ENCODE peak calls at places on chromosomes 13 and 19, in seven cellular contexts. One of them, this sample, is unnamed.
A peak's percentile ranks its signal among the peaks of the same experiment; 100 is the strongest.

GRCh38 chr19:35225951-35226350 is 2.6 kb downstream of the FAM187B start:
- DNase-seq in adrenal gland: no peak
- DNase-seq in Peyer's patch: no peak
- DNase-seq in foreskin fibroblast: no peak
- DNase-seq in psoas muscle: no peak
- DNase-seq in fibroblast of lung: no peak
- DNase-seq in breast epithelium: no peak
- DNase-seq in this sample: no peak

GRCh38 chr19:33518541-33518940 is 3.0 kb downstream of the PEPD start:
- DNase-seq in Peyer's patch: no peak
- DNase-seq in breast epithelium: no peak
- DNase-seq in foreskin fibroblast: no peak
- DNase-seq in adrenal gland: no peak
- DNase-seq in fibroblast of lung: no peak
- DNase-seq in psoas muscle: no peak
- DNase-seq in this sample: no peak

GRCh38 chr19:50542825-50543428 is 25.3 kb downstream of the LRRC4B start:
- DNase-seq in foreskin fibroblast: no peak
- DNase-seq in adrenal gland: no peak
- DNase-seq in fibroblast of lung: no peak
- DNase-seq in Peyer's patch: no peak
- DNase-seq in breast epithelium: no peak
- DNase-seq in psoas muscle: no peak
- DNase-seq in this sample: no peak

GRCh38 chr13:22298530-22298929 is 627.7 kb downstream of the FGF9 start:
- DNase-seq in fibroblast of lung: no peak
- DNase-seq in adrenal gland: no peak
- DNase-seq in psoas muscle: no peak
- DNase-seq in foreskin fibroblast: no peak
- DNase-seq in Peyer's patch: no peak
- DNase-seq in breast epithelium: no peak
- DNase-seq in this sample: no peak

GRCh38 chr13:108269601-108270328 is at the start of gene TNFSF13B:
- DNase-seq in breast epithelium: no peak
- DNase-seq in foreskin fibroblast: peak; percentile 56
- DNase-seq in adrenal gland: peak; percentile 51
- DNase-seq in fibroblast of lung: peak; percentile 11
- DNase-seq in psoas muscle: peak; percentile 24
- DNase-seq in Peyer's patch: peak; percentile 60
- DNase-seq in this sample: peak; percentile 24

GRCh38 chr13:42110410-42111155 is 62.1 kb downstream of the DGKH start:
- DNase-seq in foreskin fibroblast: peak; percentile 83
- DNase-seq in psoas muscle: no peak
- DNase-seq in fibroblast of lung: peak; percentile 70
- DNase-seq in adrenal gland: peak; percentile 31
- DNase-seq in breast epithelium: no peak
- DNase-seq in Peyer's patch: no peak
- DNase-seq in this sample: peak; percentile 84

GRCh38 chr13:103663996-103664395 is 597.8 kb upstream of the SLC10A2 start:
- DNase-seq in Peyer's patch: no peak
- DNase-seq in fibroblast of lung: no peak
- DNase-seq in breast epithelium: peak; percentile 37
- DNase-seq in foreskin fibroblast: no peak
- DNase-seq in psoas muscle: no peak
- DNase-seq in adrenal gland: no peak
- DNase-seq in this sample: no peak

GRCh38 chr13:67623630-67624029 is 393.5 kb upstream of the PCDH9 start:
- DNase-seq in fibroblast of lung: no peak
- DNase-seq in psoas muscle: no peak
- DNase-seq in Peyer's patch: no peak
- DNase-seq in foreskin fibroblast: no peak
- DNase-seq in adrenal gland: no peak
- DNase-seq in breast epithelium: no peak
- DNase-seq in this sample: no peak

GRCh38 chr19:31257426-31258130 is 91.7 kb downstream of the TSHZ3 start:
- DNase-seq in Peyer's patch: no peak
- DNase-seq in breast epithelium: no peak
- DNase-seq in psoas muscle: no peak
- DNase-seq in adrenal gland: no peak
- DNase-seq in foreskin fibroblast: no peak
- DNase-seq in fibroblast of lung: no peak
- DNase-seq in this sample: no peak

GRCh38 chr13:113729329-113730019 is 29.6 kb upstream of the TMEM255B start:
- DNase-seq in Peyer's patch: peak; percentile 48
- DNase-seq in psoas muscle: peak; percentile 44
- DNase-seq in adrenal gland: no peak
- DNase-seq in fibroblast of lung: peak; percentile 14
- DNase-seq in foreskin fibroblast: peak; percentile 74
- DNase-seq in breast epithelium: no peak
- DNase-seq in this sample: no peak

GRCh38 chr13:50080856-50081105 is 65.5 kb downstream of the KCNRG start:
- DNase-seq in psoas muscle: no peak
- DNase-seq in foreskin fibroblast: peak; percentile 55
- DNase-seq in fibroblast of lung: no peak
- DNase-seq in adrenal gland: no peak
- DNase-seq in breast epithelium: no peak
- DNase-seq in Peyer's patch: no peak
- DNase-seq in this sample: peak; percentile 54

GRCh38 chr19:15304140-15304705 is 28.1 kb downstream of the BRD4 start:
- DNase-seq in psoas muscle: no peak
- DNase-seq in breast epithelium: no peak
- DNase-seq in foreskin fibroblast: peak; percentile 63
- DNase-seq in fibroblast of lung: peak; percentile 49
- DNase-seq in adrenal gland: no peak
- DNase-seq in Peyer's patch: no peak
- DNase-seq in this sample: peak; percentile 38

GRCh38 chr13:37225414-37226047 is 120.1 kb upstream of the CSNK1A1L start:
- DNase-seq in adrenal gland: no peak
- DNase-seq in breast epithelium: no peak
- DNase-seq in Peyer's patch: no peak
- DNase-seq in foreskin fibroblast: peak; percentile 40
- DNase-seq in fibroblast of lung: peak; percentile 76
- DNase-seq in psoas muscle: no peak
- DNase-seq in this sample: peak; percentile 76

GRCh38 chr13:27440408-27440807 is 10.0 kb downstream of the MTIF3 start:
- DNase-seq in adrenal gland: no peak
- DNase-seq in foreskin fibroblast: no peak
- DNase-seq in Peyer's patch: no peak
- DNase-seq in fibroblast of lung: no peak
- DNase-seq in breast epithelium: no peak
- DNase-seq in psoas muscle: no peak
- DNase-seq in this sample: no peak

GRCh38 chr13:80740076-80740475 is 399.1 kb upstream of the SPRY2 start:
- DNase-seq in Peyer's patch: no peak
- DNase-seq in psoas muscle: no peak
- DNase-seq in foreskin fibroblast: no peak
- DNase-seq in adrenal gland: no peak
- DNase-seq in breast epithelium: no peak
- DNase-seq in fibroblast of lung: no peak
- DNase-seq in this sample: no peak

GRCh38 chr19:46289724-46290619 is 6.9 kb upstream of the HIF3A start:
- DNase-seq in Peyer's patch: no peak
- DNase-seq in psoas muscle: no peak
- DNase-seq in foreskin fibroblast: no peak
- DNase-seq in breast epithelium: no peak
- DNase-seq in fibroblast of lung: no peak
- DNase-seq in adrenal gland: no peak
- DNase-seq in this sample: no peak

GRCh38 chr13:34857561-34857960 is 84.5 kb upstream of the NBEA start:
- DNase-seq in psoas muscle: no peak
- DNase-seq in breast epithelium: no peak
- DNase-seq in foreskin fibroblast: no peak
- DNase-seq in adrenal gland: no peak
- DNase-seq in Peyer's patch: no peak
- DNase-seq in fibroblast of lung: peak; percentile 3
- DNase-seq in this sample: no peak

GRCh38 chr13:79780240-79780639 is 299.3 kb downstream of the NDFIP2 start:
- DNase-seq in breast epithelium: no peak
- DNase-seq in psoas muscle: no peak
- DNase-seq in fibroblast of lung: peak; percentile 45
- DNase-seq in adrenal gland: no peak
- DNase-seq in foreskin fibroblast: peak; percentile 26
- DNase-seq in Peyer's patch: no peak
- DNase-seq in this sample: peak; percentile 60

GRCh38 chr13:102901615-102902305 is 55.9 kb downstream of the ERCC5 start:
- DNase-seq in fibroblast of lung: peak; percentile 24
- DNase-seq in breast epithelium: no peak
- DNase-seq in psoas muscle: no peak
- DNase-seq in foreskin fibroblast: peak; percentile 45
- DNase-seq in adrenal gland: no peak
- DNase-seq in Peyer's patch: no peak
- DNase-seq in this sample: no peak

DNA sequence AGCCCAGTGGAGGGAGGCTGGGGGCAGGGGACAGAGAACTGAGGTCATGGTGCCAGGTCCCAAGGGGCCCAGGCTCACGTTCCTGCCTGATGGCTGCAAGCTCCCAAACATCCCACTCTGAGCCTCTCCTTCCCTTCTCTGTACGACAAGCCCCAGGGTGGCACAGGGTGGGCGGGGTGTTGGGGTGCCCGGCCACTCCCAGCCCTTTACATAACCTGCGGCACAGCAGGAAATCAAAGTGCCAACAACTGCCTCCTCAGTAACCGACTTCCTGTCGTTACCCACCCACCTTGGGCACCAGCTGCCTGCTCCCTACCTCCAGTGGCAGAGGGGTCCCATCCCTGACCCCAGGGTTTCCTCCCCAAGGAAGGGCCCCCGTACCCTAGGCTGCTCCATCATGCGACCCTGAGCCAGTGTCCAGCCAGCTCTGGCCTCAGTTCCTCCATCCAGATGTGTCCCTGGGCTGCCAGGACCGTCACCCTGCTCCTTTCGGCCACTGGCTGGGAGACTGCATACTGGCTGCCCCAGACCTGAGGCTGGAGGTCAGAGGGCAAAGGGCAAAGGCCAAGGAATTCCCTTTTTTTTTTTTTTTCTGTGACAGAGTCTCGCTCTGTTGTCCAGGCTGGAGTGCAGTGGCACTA is 27.7 kb upstream of the NFIC start:
- DNase-seq in fibroblast of lung: no peak
- DNase-seq in psoas muscle: no peak
- DNase-seq in foreskin fibroblast: no peak
- DNase-seq in adrenal gland: peak; percentile 45
- DNase-seq in Peyer's patch: peak; percentile 82
- DNase-seq in breast epithelium: peak; percentile 77
- DNase-seq in this sample: no peak
- H3K4me3 ChIP-seq in fibroblast of lung: no peak overlapping the region
- H3K4me3 ChIP-seq in psoas muscle: no peak overlapping the region
- H3K4me3 ChIP-seq in foreskin fibroblast: no peak overlapping the region
- H3K4me3 ChIP-seq in adrenal gland: no peak overlapping the region
- H3K4me3 ChIP-seq in Peyer's patch: no peak overlapping the region
- H3K4me3 ChIP-seq in breast epithelium: no peak overlapping the region
- H3K4me3 ChIP-seq in this sample: no peak overlapping the region

GRCh38 chr19:48836089-48837017 is at the start of gene HSD17B14:
- DNase-seq in Peyer's patch: no peak
- DNase-seq in foreskin fibroblast: peak; percentile 25
- DNase-seq in breast epithelium: peak; percentile 67
- DNase-seq in psoas muscle: no peak
- DNase-seq in adrenal gland: peak; percentile 56
- DNase-seq in fibroblast of lung: peak; percentile 69
- DNase-seq in this sample: peak; percentile 38
- TF ChIP-seq CTCF in Peyer's patch: no peak
- TF ChIP-seq CTCF in foreskin fibroblast: no peak
- TF ChIP-seq CTCF in breast epithelium: no peak
- TF ChIP-seq CTCF in psoas muscle: no peak
- TF ChIP-seq CTCF in adrenal gland: peak; percentile 10
- TF ChIP-seq CTCF in fibroblast of lung: no peak
- TF ChIP-seq CTCF in this sample: no peak

DNA sequence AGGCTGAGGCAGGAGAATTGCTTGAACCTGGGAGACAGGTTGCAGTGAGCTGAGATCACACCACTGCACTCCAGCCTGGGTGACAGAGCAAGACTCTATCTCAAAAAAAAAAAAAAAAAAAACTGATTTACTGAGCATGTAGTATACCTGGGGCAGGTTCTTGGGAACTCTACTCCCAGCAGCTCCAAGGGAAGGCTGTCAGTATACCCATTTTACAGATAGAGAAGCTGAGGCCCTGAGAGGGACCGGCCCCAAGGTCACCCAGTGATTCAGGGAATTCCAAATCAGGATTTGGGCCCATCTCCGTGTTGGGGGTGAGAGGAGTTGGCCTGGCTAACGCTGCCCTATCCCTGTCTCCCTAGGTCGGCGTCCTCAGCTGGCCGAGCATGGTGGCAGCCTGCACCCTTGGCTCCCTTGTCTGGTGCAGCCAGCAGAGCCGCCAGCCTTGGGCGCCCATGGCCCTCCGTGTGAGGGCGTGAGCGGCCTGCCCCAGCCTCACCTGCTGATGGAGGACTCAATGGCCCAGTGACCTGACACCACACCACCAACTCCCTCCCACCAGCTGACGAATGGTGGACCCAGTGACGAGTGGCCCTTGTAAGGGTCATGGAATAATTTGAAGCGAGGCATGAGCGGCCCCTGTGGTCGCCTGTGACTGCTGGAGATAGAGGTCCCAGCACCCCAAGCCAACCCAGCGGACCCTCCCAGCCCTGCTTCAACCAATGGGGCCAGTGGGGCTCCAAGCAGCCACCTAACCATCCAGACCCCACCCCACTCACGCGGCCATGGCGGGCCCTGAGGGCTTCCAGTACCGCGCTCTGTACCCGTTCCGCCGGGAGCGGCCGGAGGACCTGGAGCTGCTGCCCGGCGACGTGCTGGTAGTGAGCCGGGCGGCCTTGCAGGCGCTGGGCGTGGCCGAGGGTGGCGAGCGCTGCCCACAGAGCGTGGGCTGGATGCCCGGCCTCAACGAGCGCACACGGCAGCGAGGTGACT is 2.4 kb downstream of the PIK3R2 start:
- DNase-seq in fibroblast of lung: no peak
- DNase-seq in psoas muscle: no peak
- DNase-seq in foreskin fibroblast: no peak
- DNase-seq in adrenal gland: peak; percentile 80
- DNase-seq in Peyer's patch: peak; percentile 76
- DNase-seq in breast epithelium: no peak
- DNase-seq in this sample: no peak
- H3K4me3 ChIP-seq in fibroblast of lung: no peak overlapping the region
- H3K4me3 ChIP-seq in psoas muscle: peak overlapping the region; percentile 48
- H3K4me3 ChIP-seq in foreskin fibroblast: no peak overlapping the region
- H3K4me3 ChIP-seq in adrenal gland: no peak overlapping the region
- H3K4me3 ChIP-seq in Peyer's patch: no peak overlapping the region
- H3K4me3 ChIP-seq in breast epithelium: no peak overlapping the region
- H3K4me3 ChIP-seq in this sample: no peak overlapping the region

DNA sequence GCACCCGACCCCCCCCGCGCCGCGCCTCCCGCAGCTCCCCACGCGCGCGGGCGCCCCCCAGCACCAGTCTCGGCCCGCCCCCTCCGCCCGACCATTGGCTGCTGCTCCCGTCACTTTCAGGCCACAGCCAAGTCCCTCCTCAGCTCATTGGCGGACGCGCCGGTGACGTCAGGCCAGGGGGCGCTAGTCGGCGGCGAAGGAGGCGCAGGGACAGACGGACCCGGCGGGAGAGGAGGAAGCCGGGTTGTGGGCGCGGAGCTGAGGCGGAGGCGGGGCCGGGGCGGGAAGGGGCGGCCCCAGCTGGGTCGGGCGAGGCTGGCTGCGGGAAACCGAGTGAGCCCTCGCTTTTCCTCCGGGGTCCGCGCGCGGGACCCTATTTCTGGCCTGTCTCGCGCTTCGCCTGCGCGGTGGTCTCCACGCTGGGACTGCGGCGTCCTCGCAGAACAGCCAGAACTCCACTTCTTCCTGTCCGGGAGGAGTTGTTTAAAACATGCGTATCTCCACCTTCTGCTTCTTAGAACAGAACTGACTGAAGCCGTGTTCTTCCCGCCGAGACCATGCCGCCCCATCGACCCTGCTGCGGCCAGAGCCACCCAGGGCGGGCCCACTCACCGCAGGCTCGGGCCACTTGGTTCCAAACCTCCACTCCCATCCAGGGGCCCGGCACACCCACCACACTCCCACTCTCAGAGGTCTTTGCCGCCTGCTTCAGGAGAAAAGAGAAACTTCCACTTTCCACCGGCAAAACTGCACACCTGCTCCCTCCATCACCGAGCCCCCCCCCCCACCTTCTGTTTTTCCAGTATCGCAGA is 459 bp upstream of the TMTC4 start:
- DNase-seq in foreskin fibroblast: peak; percentile 100
- DNase-seq in fibroblast of lung: peak; percentile 98
- DNase-seq in Peyer's patch: peak; percentile 100
- DNase-seq in breast epithelium: peak; percentile 98
- DNase-seq in psoas muscle: peak; percentile 99
- DNase-seq in adrenal gland: peak; percentile 100
- DNase-seq in this sample: peak; percentile 99
- TF ChIP-seq CTCF in foreskin fibroblast: peak; percentile 23
- TF ChIP-seq CTCF in fibroblast of lung: peak; percentile 21
- TF ChIP-seq CTCF in Peyer's patch: peak; percentile 45
- TF ChIP-seq CTCF in breast epithelium: no peak
- TF ChIP-seq CTCF in psoas muscle: peak; percentile 34
- TF ChIP-seq CTCF in adrenal gland: no peak
- TF ChIP-seq CTCF in this sample: peak; percentile 35